ENCODE peak calls at places on chromosomes 16 and 17, in ten cellular contexts. K is PC-9, A is fibroblast of lung, R is IMR-90, P is endothelial cell, Y is lung, G is AG09319, E is A549, C is breast epithelium, W is body of pancreas. O is an unnamed sample.

GRCh38 chr16:75108792-75109731 is 7.5 kb downstream of the LDHD start:
- DNase-seq in K (peak), A (peak), R (peak), P (no peak), Y (peak), G (peak), E (peak), C (peak), W (peak), O (peak)

GRCh38 chr17:28368306-28368831 is 1.7 kb downstream of the VTN start:
- DNase-seq in K (no peak), A (no peak), R (no peak), P (no peak), Y (no peak), G (no peak), E (no peak), C (no peak), W (no peak), O (no peak)

GRCh38 chr16:11497329-11497805 is 89.4 kb downstream of the LITAF start:
- DNase-seq in K (peak), A (peak), R (peak), P (no peak), Y (peak), G (peak), E (peak), C (peak), W (peak), O (peak)

GRCh38 chr16:50315346-50315997 is 49.1 kb downstream of the ADCY7 start:
- DNase-seq in K (no peak), A (peak), R (no peak), P (no peak), Y (peak), G (no peak), E (no peak), C (peak), W (no peak), O (no peak)

GRCh38 chr17:76820039-76820438 is 48.2 kb upstream of the MGAT5B start:
- DNase-seq in K (no peak), A (no peak), R (no peak), P (no peak), Y (no peak), G (no peak), E (no peak), C (no peak), W (no peak), O (no peak)

GRCh38 chr16:4578961-4579530 is 22.9 kb downstream of the C16orf96 start:
- DNase-seq in K (no peak), A (no peak), R (no peak), P (no peak), Y (no peak), G (no peak), E (no peak), C (no peak), W (no peak), O (no peak)

GRCh38 chr16:46627746-46628145 is 6.6 kb upstream of the SHCBP1 start:
- DNase-seq in K (no peak), A (no peak), R (peak), P (no peak), Y (no peak), G (no peak), E (no peak), C (no peak), W (no peak), O (no peak)

GRCh38 chr16:716250-716607 is 1.3 kb downstream of the METRN start:
- DNase-seq in K (peak), A (peak), R (no peak), P (no peak), Y (no peak), G (no peak), E (peak), C (no peak), W (peak), O (no peak)

GRCh38 chr17:49976828-49977202 is 7.8 kb downstream of the DLX4 start:
- DNase-seq in K (no peak), A (no peak), R (no peak), P (no peak), Y (no peak), G (no peak), E (no peak), C (no peak), W (no peak), O (no peak)

GRCh38 chr17:12536472-12536871 is 129.2 kb upstream of the MYOCD start:
- DNase-seq in K (no peak), A (peak), R (peak), P (no peak), Y (no peak), G (no peak), E (no peak), C (no peak), W (no peak), O (no peak)

GRCh38 chr17:80382956-80383355 is 32.0 kb upstream of the ENDOV start:
- DNase-seq in K (no peak), A (no peak), R (no peak), P (no peak), Y (no peak), G (no peak), E (no peak), C (no peak), W (no peak), O (no peak)

GRCh38 chr16:8931864-8932263 is 31.8 kb downstream of the USP7 start:
- DNase-seq in K (peak), A (peak), R (peak), P (peak), Y (no peak), G (peak), E (peak), C (no peak), W (peak), O (no peak)

GRCh38 chr17:10727192-10727591 is 2.6 kb downstream of the TMEM220 start:
- DNase-seq in K (no peak), A (no peak), R (no peak), P (no peak), Y (no peak), G (no peak), E (no peak), C (no peak), W (no peak), O (no peak)

GRCh38 chr17:42849031-42849430 is 2.0 kb upstream of the AOC3 start:
- DNase-seq in K (no peak), A (no peak), R (no peak), P (no peak), Y (no peak), G (no peak), E (no peak), C (no peak), W (no peak), O (no peak)

GRCh38 chr17:49748791-49749190 is 15.1 kb downstream of the FAM117A start:
- DNase-seq in K (no peak), A (no peak), R (no peak), P (no peak), Y (no peak), G (no peak), E (no peak), C (no peak), W (no peak), O (no peak)

GRCh38 chr16:57720142-57720575 is 15.4 kb upstream of the KATNB1 start:
- DNase-seq in K (peak), A (peak), R (peak), P (peak), Y (peak), G (peak), E (peak), C (no peak), W (peak), O (peak)

GRCh38 chr17:63774982-63775290 is 966 bp downstream of the DDX42 start:
- DNase-seq in K (no peak), A (peak), R (peak), P (no peak), Y (no peak), G (no peak), E (no peak), C (no peak), W (no peak), O (no peak)

GRCh38 chr16:31373235-31373634 is 18.3 kb downstream of the ITGAX start:
- DNase-seq in K (no peak), A (no peak), R (no peak), P (no peak), Y (no peak), G (no peak), E (no peak), C (no peak), W (no peak), O (no peak)

GRCh38 chr17:81842725-81843504 is 8.1 kb upstream of the PPP1R27 start:
- DNase-seq in K (no peak), A (no peak), R (no peak), P (no peak), Y (no peak), G (no peak), E (no peak), C (peak), W (peak), O (no peak)

GRCh38 chr16:441447-441846 is 16.0 kb downstream of the RAB11FIP3 start:
- DNase-seq in K (no peak), A (no peak), R (no peak), P (no peak), Y (no peak), G (no peak), E (no peak), C (no peak), W (no peak), O (no peak)

GRCh38 chr17:47872651-47873161 is 21.7 kb upstream of the SP6 start:
- DNase-seq in K (no peak), A (peak), R (peak), P (no peak), Y (no peak), G (no peak), E (no peak), C (peak), W (no peak), O (no peak)

GRCh38 chr17:47875011-47875471 is 21.0 kb upstream of the SP2 start:
- DNase-seq in K (peak), A (no peak), R (no peak), P (no peak), Y (no peak), G (no peak), E (no peak), C (no peak), W (no peak), O (no peak)

GRCh38 chr17:47872019-47872650 is 21.2 kb upstream of the SP6 start:
- DNase-seq in K (no peak), A (peak), R (no peak), P (no peak), Y (no peak), G (no peak), E (no peak), C (peak), W (no peak), O (no peak)

GRCh38 chr17:47875586-47875985 is 20.4 kb upstream of the SP2 start:
- DNase-seq in K (no peak), A (peak), R (no peak), P (no peak), Y (no peak), G (no peak), E (no peak), C (no peak), W (no peak), O (no peak)

DNA sequence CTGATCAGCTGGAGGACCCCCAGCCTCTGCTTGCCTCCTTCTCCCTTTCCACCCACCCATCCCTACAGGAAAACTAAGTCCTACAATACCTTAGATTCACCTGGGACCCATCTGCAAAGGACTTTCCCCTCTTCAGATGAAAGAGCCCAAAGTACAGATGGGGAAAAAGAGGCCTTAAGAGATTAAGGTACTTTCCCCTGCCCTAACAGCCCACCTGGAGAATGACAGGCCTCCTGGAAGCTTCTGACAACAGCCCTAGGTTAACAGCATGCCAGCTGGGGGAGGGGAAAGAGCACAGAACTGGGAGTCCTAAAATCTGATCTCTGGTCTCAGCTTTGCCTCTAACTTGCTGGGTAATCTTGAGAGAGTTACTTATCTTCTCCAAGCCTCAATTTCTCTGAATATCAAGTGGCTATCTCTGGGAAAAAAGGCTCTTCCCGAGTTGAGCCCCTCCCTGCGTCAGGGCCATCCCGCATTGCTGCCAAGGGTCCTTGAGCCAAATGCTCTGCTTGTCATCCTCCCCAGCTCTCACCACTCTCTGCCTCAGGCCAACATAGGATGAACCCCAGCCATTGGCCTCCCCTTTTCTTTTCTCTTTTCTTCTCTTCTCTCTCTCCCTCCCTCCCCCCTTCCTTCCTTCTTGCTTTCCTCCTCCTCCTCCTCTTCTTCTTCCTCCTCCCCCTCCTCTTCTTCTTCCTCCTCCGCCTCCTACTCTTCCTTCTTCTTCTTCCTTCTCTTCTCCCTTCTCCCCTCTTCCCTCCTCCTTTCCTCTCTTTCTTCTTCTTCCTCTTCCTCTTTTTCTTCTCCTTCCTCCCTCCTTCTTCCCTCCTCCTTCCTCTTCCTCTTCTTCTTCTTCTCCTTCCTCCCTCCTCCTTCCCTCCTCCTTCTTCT is 22.5 kb upstream of the SP6 start:
- DNase-seq in K (no peak), A (no peak), R (no peak), P (no peak), Y (no peak), G (no peak), E (no peak), C (no peak), W (no peak), O (no peak)
- TF ChIP-seq CTCF in K (no peak), A (no peak), R (no peak), P (no peak), Y (no peak), G (no peak), E (no peak), C (no peak), W (no peak), O (no peak)

DNA sequence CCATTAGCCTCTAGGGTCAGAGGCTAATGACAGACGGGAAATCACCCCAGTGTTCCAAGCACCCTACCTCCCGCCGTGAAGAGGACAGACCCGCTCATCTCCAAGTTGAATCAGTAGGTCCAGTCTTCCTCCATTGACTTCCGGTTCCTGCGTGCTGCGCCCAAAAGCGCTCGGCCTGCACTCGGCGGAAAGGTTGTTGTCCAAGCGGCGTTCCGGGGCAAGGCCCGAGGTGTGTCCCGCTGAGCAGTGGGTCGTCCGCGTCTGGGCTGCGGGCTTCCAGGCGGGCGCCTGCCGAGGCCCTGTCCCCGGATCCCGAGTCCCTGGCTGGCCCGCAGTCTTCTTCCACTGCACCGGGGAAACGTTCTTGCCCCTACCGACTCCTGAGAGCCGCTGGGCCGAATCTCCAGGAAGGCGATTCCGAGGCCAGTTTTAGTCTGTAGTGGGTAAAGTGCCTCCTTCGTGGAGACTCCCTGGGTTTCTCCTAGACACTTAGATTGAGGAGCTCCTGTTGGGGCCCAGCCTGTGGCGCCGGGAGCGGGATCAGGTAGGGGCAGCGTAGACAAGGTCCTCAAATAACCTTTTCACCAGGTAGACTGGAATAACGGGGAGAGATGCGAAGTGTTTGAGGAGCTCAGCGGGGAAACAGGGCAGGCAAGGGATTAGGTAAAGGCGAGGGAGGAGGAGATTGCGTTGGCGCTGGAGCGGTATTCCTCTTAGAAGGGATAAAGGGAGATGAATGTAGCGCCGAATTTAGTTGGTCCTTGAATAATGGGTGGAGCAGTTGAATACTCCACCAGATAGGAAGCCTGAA is at the start of gene TEFM:
- DNase-seq in K (peak), A (peak), R (peak), P (peak), Y (peak), G (peak), E (peak), C (peak), W (peak), O (peak)
- TF ChIP-seq CTCF in K (no peak), A (no peak), R (no peak), P (no peak), Y (no peak), G (no peak), E (no peak), C (no peak), W (no peak), O (no peak)

GRCh38 chr16:6331770-6332169 is 1000.9 kb upstream of the RBFOX1 start:
- DNase-seq in K (no peak), A (no peak), R (no peak), P (no peak), Y (no peak), G (no peak), E (no peak), C (no peak), W (no peak), O (no peak)

GRCh38 chr16:6335072-6335471 is 997.6 kb upstream of the RBFOX1 start:
- DNase-seq in K (peak), A (no peak), R (no peak), P (peak), Y (no peak), G (no peak), E (peak), C (no peak), W (no peak), O (no peak)
- TF ChIP-seq CTCF in K (peak), A (peak), R (no peak), P (peak), Y (no peak), G (peak), E (no peak), C (no peak), W (peak), O (peak)

GRCh38 chr17:14513835-14514234 is 213.0 kb downstream of the HS3ST3B1 start:
- DNase-seq in K (no peak), A (no peak), R (no peak), P (no peak), Y (no peak), G (no peak), E (no peak), C (no peak), W (no peak), O (no peak)

GRCh38 chr17:14510136-14510535 is 209.3 kb downstream of the HS3ST3B1 start:
- DNase-seq in K (no peak), A (no peak), R (peak), P (no peak), Y (no peak), G (peak), E (no peak), C (no peak), W (no peak), O (peak)

GRCh38 chr17:14515015-14515414 is 214.1 kb downstream of the HS3ST3B1 start:
- DNase-seq in K (no peak), A (no peak), R (no peak), P (no peak), Y (no peak), G (no peak), E (peak), C (no peak), W (no peak), O (no peak)
- TF ChIP-seq CTCF in K (no peak), A (peak), R (no peak), P (no peak), Y (no peak), G (no peak), E (no peak), C (no peak), W (no peak), O (peak)

GRCh38 chr16:21614896-21615295 is 15.5 kb downstream of the METTL9 start:
- DNase-seq in K (no peak), A (no peak), R (no peak), P (no peak), Y (no peak), G (no peak), E (no peak), C (no peak), W (no peak), O (no peak)
- TF ChIP-seq CTCF in K (no peak), A (no peak), R (no peak), P (peak), Y (no peak), G (no peak), E (no peak), C (no peak), W (no peak), O (no peak)

O was measured in AG09309.